ENCODE peak calls at places on chromosomes 13 and 19, in five cellular contexts. One of them, this sample, is unnamed.

GRCh38 chr13:61608138-61608537 is 192.5 kb upstream of the PCDH20 start:
- DNase-seq in K562: no peak
- DNase-seq in A549: no peak
- DNase-seq in GM12878: no peak
- DNase-seq in WTC11: peak; percentile 56
- DNase-seq in this sample: no peak

GRCh38 chr13:73417012-73417615 is 358.3 kb downstream of the KLF5 start:
- DNase-seq in A549: peak; percentile 5
- DNase-seq in WTC11: no peak
- DNase-seq in GM12878: no peak
- DNase-seq in K562: no peak
- DNase-seq in this sample: peak; percentile 27

GRCh38 chr19:2949939-2950285 is 5.1 kb upstream of the ZNF77 start:
- DNase-seq in GM12878: no peak
- DNase-seq in A549: peak; percentile 47
- DNase-seq in K562: peak; percentile 70
- DNase-seq in WTC11: no peak
- DNase-seq in this sample: peak; percentile 62

GRCh38 chr13:48731957-48732569 is 78.3 kb downstream of the CYSLTR2 start:
- DNase-seq in GM12878: no peak
- DNase-seq in K562: peak; percentile 57
- DNase-seq in WTC11: peak; percentile 73
- DNase-seq in A549: peak; percentile 2
- DNase-seq in this sample: peak; percentile 11

GRCh38 chr19:50414850-50415660 is 3.7 kb upstream of the SPIB start:
- DNase-seq in A549: peak; percentile 89
- DNase-seq in WTC11: peak; percentile 95
- DNase-seq in K562: peak; percentile 87
- DNase-seq in GM12878: no peak
- DNase-seq in this sample: peak; percentile 33

GRCh38 chr13:103273825-103274224 is 207.6 kb upstream of the SLC10A2 start:
- DNase-seq in GM12878: no peak
- DNase-seq in WTC11: no peak
- DNase-seq in K562: no peak
- DNase-seq in A549: no peak
- DNase-seq in this sample: no peak

GRCh38 chr19:44777715-44778347 is at the start of gene CBLC:
- DNase-seq in K562: peak; percentile 87
- DNase-seq in GM12878: no peak
- DNase-seq in A549: no peak
- DNase-seq in WTC11: peak; percentile 96
- DNase-seq in this sample: peak; percentile 68

GRCh38 chr19:16366433-16367268 is 42.0 kb downstream of the KLF2 start:
- DNase-seq in GM12878: peak; percentile 69
- DNase-seq in WTC11: no peak
- DNase-seq in K562: no peak
- DNase-seq in A549: no peak
- DNase-seq in this sample: no peak

GRCh38 chr19:17526922-17527321 is 15.5 kb downstream of the PGLS start:
- DNase-seq in GM12878: peak; percentile 44
- DNase-seq in A549: no peak
- DNase-seq in K562: no peak
- DNase-seq in WTC11: no peak
- DNase-seq in this sample: no peak

GRCh38 chr19:45574526-45574925 is 10.1 kb downstream of the OPA3 start:
- DNase-seq in A549: no peak
- DNase-seq in GM12878: no peak
- DNase-seq in WTC11: no peak
- DNase-seq in K562: no peak
- DNase-seq in this sample: no peak

GRCh38 chr19:51031220-51031879 is 3.5 kb downstream of the KLK12 start:
- DNase-seq in A549: no peak
- DNase-seq in K562: no peak
- DNase-seq in WTC11: no peak
- DNase-seq in GM12878: no peak
- DNase-seq in this sample: no peak

GRCh38 chr19:42601811-42602443 is 7.2 kb upstream of the CEACAM8 start:
- DNase-seq in K562: peak; percentile 39
- DNase-seq in A549: peak; percentile 34
- DNase-seq in WTC11: peak; percentile 64
- DNase-seq in GM12878: no peak
- DNase-seq in this sample: peak; percentile 9

GRCh38 chr13:49517461-49517860 is 21.7 kb downstream of the PHF11 start:
- DNase-seq in GM12878: no peak
- DNase-seq in A549: no peak
- DNase-seq in WTC11: peak; percentile 23
- DNase-seq in K562: no peak
- DNase-seq in this sample: peak; percentile 26

GRCh38 chr19:17419154-17419490 is 725 bp upstream of the MVB12A start:
- DNase-seq in WTC11: no peak
- DNase-seq in GM12878: no peak
- DNase-seq in A549: no peak
- DNase-seq in K562: no peak
- DNase-seq in this sample: no peak

GRCh38 chr19:49348305-49349188 is 13.3 kb downstream of the CD37 start:
- DNase-seq in WTC11: no peak
- DNase-seq in GM12878: no peak
- DNase-seq in A549: no peak
- DNase-seq in K562: no peak
- DNase-seq in this sample: no peak
- TF ChIP-seq ESRRA in WTC11: no peak
- TF ChIP-seq ESRRA in GM12878: no peak
- TF ChIP-seq ESRRA in A549: no peak
- TF ChIP-seq ESRRA in K562: no peak
- TF ChIP-seq ESRRA in this sample: no peak

GRCh38 chr13:24080134-24080533 is 80.4 kb upstream of the SPATA13 start:
- DNase-seq in GM12878: no peak
- DNase-seq in WTC11: no peak
- DNase-seq in K562: no peak
- DNase-seq in A549: no peak
- DNase-seq in this sample: no peak
- TF ChIP-seq USF2 in GM12878: no peak
- TF ChIP-seq USF2 in WTC11: no peak
- TF ChIP-seq USF2 in K562: no peak
- TF ChIP-seq USF2 in A549: no peak
- TF ChIP-seq USF2 in this sample: no peak

GRCh38 chr19:12792853-12793289 is 1.6 kb downstream of the JUNB start:
- DNase-seq in K562: no peak
- DNase-seq in A549: no peak
- DNase-seq in GM12878: no peak
- DNase-seq in WTC11: no peak
- DNase-seq in this sample: no peak

GRCh38 chr19:12794936-12795335 is 3.6 kb downstream of the JUNB start:
- DNase-seq in A549: no peak
- DNase-seq in GM12878: no peak
- DNase-seq in K562: no peak
- DNase-seq in WTC11: no peak
- DNase-seq in this sample: no peak

GRCh38 chr19:12792048-12792852 is 964 bp downstream of the JUNB start:
- DNase-seq in A549: no peak
- DNase-seq in GM12878: no peak
- DNase-seq in WTC11: peak; percentile 80
- DNase-seq in K562: peak; percentile 61
- DNase-seq in this sample: peak; percentile 46

GRCh38 chr19:12794196-12794921 is 3.1 kb downstream of the JUNB start:
- DNase-seq in WTC11: no peak
- DNase-seq in GM12878: no peak
- DNase-seq in K562: no peak
- DNase-seq in A549: no peak
- DNase-seq in this sample: no peak

GRCh38 chr19:12793290-12794195 is 2.3 kb downstream of the JUNB start:
- DNase-seq in K562: peak; percentile 80
- DNase-seq in GM12878: peak; percentile 81
- DNase-seq in A549: peak; percentile 78
- DNase-seq in WTC11: peak; percentile 91
- DNase-seq in this sample: peak; percentile 86
- TF ChIP-seq ESRRA in K562: peak; percentile 60
- TF ChIP-seq ESRRA in GM12878: peak; percentile 86
- TF ChIP-seq ESRRA in A549: no peak
- TF ChIP-seq ESRRA in WTC11: no peak
- TF ChIP-seq ESRRA in this sample: no peak

GRCh38 chr19:47511128-47511517 is 3.7 kb downstream of the NAPA start:
- DNase-seq in K562: no peak
- DNase-seq in WTC11: no peak
- DNase-seq in GM12878: no peak
- DNase-seq in A549: no peak
- DNase-seq in this sample: no peak

GRCh38 chr19:47511681-47512080 is 3.2 kb downstream of the NAPA start:
- DNase-seq in K562: no peak
- DNase-seq in A549: no peak
- DNase-seq in WTC11: no peak
- DNase-seq in GM12878: no peak
- DNase-seq in this sample: no peak

GRCh38 chr19:47512948-47513319 is 1.9 kb downstream of the NAPA start:
- DNase-seq in WTC11: no peak
- DNase-seq in GM12878: no peak
- DNase-seq in K562: no peak
- DNase-seq in A549: no peak
- DNase-seq in this sample: no peak

GRCh38 chr19:47510516-47511127 is 4.2 kb downstream of the NAPA start:
- DNase-seq in GM12878: no peak
- DNase-seq in WTC11: no peak
- DNase-seq in K562: no peak
- DNase-seq in A549: no peak
- DNase-seq in this sample: no peak

GRCh38 chr19:47512183-47512947 is 2.5 kb downstream of the NAPA start:
- DNase-seq in A549: no peak
- DNase-seq in GM12878: no peak
- DNase-seq in K562: no peak
- DNase-seq in WTC11: no peak
- DNase-seq in this sample: peak; percentile 52
- TF ChIP-seq USF2 in A549: no peak
- TF ChIP-seq USF2 in GM12878: no peak
- TF ChIP-seq USF2 in K562: no peak
- TF ChIP-seq USF2 in WTC11: no peak
- TF ChIP-seq USF2 in this sample: no peak

This sample was measured in HepG2.